ENCODE peak calls at places on chromosomes 7 and 10, in ten cellular contexts. T is tibial artery, U is transverse colon, Z is spleen, B is OCI-LY7, H is ovary, K is BJ, R is PC-3, L is A673, J is BE2C. P is an unnamed sample.
A peak's percentile ranks its signal among the peaks of the same experiment; 100 is the strongest.

GRCh38 chr7:9201928-9202327 is 768.5 kb downstream of the NXPH1 start:
- DNase-seq in U (no peak), R (no peak), T (no peak), L (no peak), Z (no peak), B (no peak), J (no peak), H (no peak), K (no peak), P (no peak)

GRCh38 chr10:7409045-7409731 is 1.6 kb downstream of the SFMBT2 start:
- DNase-seq in B (peak; percentile 45), T (no peak), R (peak; percentile 8), K (no peak), Z (peak; percentile 83), J (peak; percentile 63), L (peak; percentile 37), H (peak; percentile 64), U (peak; percentile 33), P (peak; percentile 69)

GRCh38 chr10:126042354-126042753 is 146.0 kb downstream of the FANK1 start:
- DNase-seq in T (no peak), H (no peak), J (no peak), L (no peak), U (no peak), B (no peak), Z (no peak), R (no peak), K (no peak), P (no peak)

GRCh38 chr7:130882396-130882795 is 148.4 kb upstream of the KLF14 start:
- DNase-seq in H (no peak), R (peak; percentile 7), U (no peak), Z (no peak), K (no peak), B (no peak), T (no peak), L (no peak), J (no peak), P (no peak)

GRCh38 chr10:66322261-66322660 is 603.6 kb upstream of the LRRTM3 start:
- DNase-seq in J (no peak), T (no peak), L (no peak), B (no peak), H (no peak), R (peak; percentile 81), U (no peak), K (no peak), Z (no peak), P (no peak)

GRCh38 chr7:111459757-111460280 is 102.5 kb downstream of the IMMP2L start:
- DNase-seq in U (no peak), K (no peak), Z (no peak), J (no peak), T (no peak), H (no peak), B (no peak), L (no peak), R (no peak), P (no peak)

GRCh38 chr7:147579148-147579547 is 1011.4 kb upstream of the C7orf33 start:
- DNase-seq in L (no peak), T (no peak), B (no peak), J (no peak), U (no peak), R (peak; percentile 74), K (no peak), H (no peak), Z (no peak), P (no peak)

GRCh38 chr7:15920953-15921352 is 234.5 kb upstream of the MEOX2 start:
- DNase-seq in U (no peak), L (no peak), B (no peak), K (no peak), Z (no peak), T (no peak), R (peak; percentile 92), H (no peak), J (no peak), P (no peak)

GRCh38 chr10:54614062-54614461 is 187.0 kb downstream of the PCDH15 start:
- DNase-seq in T (no peak), L (no peak), K (no peak), H (no peak), Z (no peak), B (no peak), U (no peak), J (no peak), R (no peak), P (no peak)

GRCh38 chr7:124779194-124779593 is 13.6 kb upstream of the GPR37 start:
- DNase-seq in T (no peak), R (no peak), L (no peak), U (no peak), J (no peak), K (no peak), B (no peak), Z (no peak), H (no peak), P (no peak)

GRCh38 chr10:63798599-63799498 is 277.6 kb downstream of the REEP3 start:
- DNase-seq in B (no peak), H (peak; percentile 74), L (no peak), Z (no peak), R (peak; percentile 76), T (peak; percentile 83), U (peak; percentile 33), J (no peak), K (peak; percentile 43), P (no peak)

GRCh38 chr7:105935250-105935649 is 27.8 kb upstream of the CDHR3 start:
- DNase-seq in T (no peak), U (no peak), J (no peak), L (no peak), Z (no peak), K (no peak), B (no peak), H (no peak), R (peak; percentile 19), P (no peak)

GRCh38 chr10:70853031-70853430 is 35.3 kb downstream of the PCBD1 start:
- DNase-seq in K (no peak), T (no peak), H (no peak), U (no peak), J (no peak), L (no peak), R (no peak), Z (no peak), B (no peak), P (no peak)

GRCh38 chr10:70858759-70859158 is 29.6 kb downstream of the PCBD1 start:
- DNase-seq in L (no peak), Z (no peak), J (peak; percentile 43), H (no peak), R (no peak), T (no peak), K (no peak), U (no peak), B (no peak), P (no peak)

GRCh38 chr10:70851597-70852475 is 36.1 kb downstream of the SGPL1 start:
- DNase-seq in B (no peak), L (no peak), H (no peak), U (no peak), J (no peak), Z (no peak), T (no peak), K (no peak), R (no peak), P (no peak)

DNA sequence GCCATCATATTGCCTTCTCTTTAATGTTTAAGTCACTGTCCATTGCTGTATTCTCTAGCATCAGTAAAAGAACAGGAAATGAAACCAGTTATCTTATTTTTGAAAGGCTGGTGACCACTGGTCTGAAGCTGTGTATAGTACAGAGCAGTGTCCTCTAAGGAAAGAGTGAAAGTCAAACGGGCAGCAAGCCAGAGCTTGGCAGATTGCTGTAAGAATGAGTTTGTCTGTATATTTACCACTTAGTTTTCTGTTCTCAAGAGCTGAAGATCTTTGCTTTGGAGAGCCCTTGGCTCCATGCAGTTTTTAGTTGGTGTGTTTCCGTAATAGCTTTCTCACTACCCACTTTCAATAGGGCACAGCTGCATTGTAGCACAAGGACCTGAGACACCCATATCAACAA is 31.9 kb downstream of the PCBD1 start:
- DNase-seq in L (no peak), T (no peak), H (no peak), Z (no peak), U (peak; percentile 24), J (no peak), R (no peak), B (no peak), K (no peak), P (no peak)
- H3K36me3 ChIP-seq in L (peaks cover 36% of the 10 kb centered on the region), T (peaks cover 63% of the 10 kb centered on the region), H (no peaks in the 10 kb centered on the region), Z (peaks cover 74% of the 10 kb centered on the region), U (no peaks in the 10 kb centered on the region), J (peaks cover 17% of the 10 kb centered on the region), R (peaks cover 79% of the 10 kb centered on the region), B (peaks cover 45% of the 10 kb centered on the region), K (peaks cover 11% of the 10 kb centered on the region), P (no peaks in the 10 kb centered on the region)

DNA sequence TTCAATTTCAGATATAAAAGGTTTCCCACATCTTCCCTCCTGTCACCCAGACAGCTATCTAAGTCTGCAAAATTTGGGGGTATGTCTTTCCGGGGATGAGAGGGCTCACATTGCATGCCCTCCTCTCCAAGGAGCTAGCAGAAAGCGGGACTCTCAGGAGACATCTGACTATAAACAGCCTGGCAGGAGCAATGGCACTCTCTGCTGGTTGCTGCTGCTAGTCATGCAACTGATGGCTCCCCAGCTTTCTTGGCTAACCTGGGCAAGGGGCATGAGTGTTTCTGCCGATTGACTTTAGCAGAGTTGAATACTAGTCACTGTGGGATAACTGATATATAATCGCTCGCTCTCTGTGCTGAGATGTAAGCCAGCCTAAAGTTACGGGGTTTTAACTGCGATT is 12.0 kb downstream of the TBX20 start:
- DNase-seq in K (no peak), U (no peak), T (no peak), R (peak; percentile 7), H (no peak), J (no peak), Z (no peak), L (no peak), B (no peak), P (no peak)
- TF ChIP-seq CTCF in K (no peak), U (no peak), T (no peak), R (no peak), H (no peak), J (peak; percentile 45), Z (no peak), L (no peak), B (no peak), P (no peak)

DNA sequence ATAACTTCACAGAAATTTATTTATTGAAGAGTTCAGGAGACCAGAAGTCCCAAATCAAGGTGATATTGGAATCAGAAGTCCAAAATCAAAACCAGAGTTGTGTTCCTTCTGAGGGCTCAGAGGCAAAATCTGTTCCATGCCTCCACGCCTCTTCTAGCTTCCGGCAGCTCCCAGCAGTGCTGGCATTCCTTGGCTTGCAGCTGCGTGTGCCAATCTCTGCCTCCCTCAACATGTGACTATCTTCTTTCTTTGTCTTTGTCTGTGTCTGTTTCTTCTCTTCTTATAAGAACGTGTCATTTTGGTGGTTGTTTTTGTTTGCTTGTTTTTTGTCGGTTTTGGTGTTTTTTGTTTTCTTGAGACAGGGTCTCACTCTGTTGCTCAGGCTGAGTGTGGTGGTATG is 116.1 kb downstream of the APBB1IP start:
- DNase-seq in Z (no peak), L (no peak), T (no peak), R (no peak), K (no peak), B (no peak), H (no peak), J (no peak), U (no peak), P (no peak)
- H3K36me3 ChIP-seq in Z (peaks cover 35% of the 10 kb centered on the region), L (no peaks in the 10 kb centered on the region), T (peaks cover 5% of the 10 kb centered on the region), R (no peaks in the 10 kb centered on the region), K (peaks cover 1% of the 10 kb centered on the region), B (peaks cover 99% of the 10 kb centered on the region), H (no peaks in the 10 kb centered on the region), J (no peaks in the 10 kb centered on the region), U (no peaks in the 10 kb centered on the region), P (peaks cover 16% of the 10 kb centered on the region)

DNA sequence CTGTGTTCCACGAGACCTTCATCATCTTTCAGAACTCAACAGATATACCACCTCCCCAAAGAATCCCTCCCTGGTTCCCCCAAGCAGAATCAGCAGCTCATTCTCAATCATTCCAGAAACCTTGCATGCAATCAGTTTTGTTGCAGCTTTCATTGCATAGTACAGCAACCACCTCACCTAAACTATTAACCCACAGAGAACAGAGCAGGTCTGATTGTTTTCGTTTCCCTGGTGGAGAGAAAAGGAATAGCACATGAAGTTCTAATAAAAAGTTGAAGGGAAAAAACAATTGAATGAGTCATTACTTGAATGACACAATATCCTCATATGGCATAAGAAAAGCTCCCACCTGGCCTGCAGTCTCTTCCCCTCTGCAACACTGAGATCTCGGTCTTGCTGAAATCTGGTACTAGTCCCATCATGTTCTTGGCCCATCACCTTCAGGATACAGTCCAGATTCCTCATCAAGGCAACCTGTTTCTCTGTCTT is 147.1 kb upstream of the GDF10 start:
- DNase-seq in R (peak; percentile 54), H (no peak), Z (no peak), K (no peak), U (no peak), L (no peak), T (no peak), J (no peak), B (no peak), P (no peak)
- TF ChIP-seq CTCF in R (peak; percentile 53), H (no peak), Z (peak; percentile 14), K (peak; percentile 39), U (peak; percentile 26), L (peak; percentile 32), T (no peak), J (peak; percentile 41), B (peak; percentile 59), P (peak; percentile 28)